ENCODE peak calls at places on chromosomes 4 and X, in nine cellular contexts. B is tibial artery, U is fibroblast of the aortic adventitia, V is NT2/D1, K is astrocyte of the spinal cord, R is amniotic epithelial cell, G is AG09309, Z is osteocyte, X is T47D. Y is an unnamed sample.

GRCh38 chr4:3366893-3367775 is 74.3 kb downstream of the RGS12 start:
- DNase-seq in Z (no peak), K (no peak), B (no peak), V (no peak), G (no peak), R (no peak), U (no peak), X (no peak), Y (no peak)

GRCh38 chrX:71612256-71612655 is 6.1 kb downstream of the CXCR3 start:
- DNase-seq in G (no peak), X (no peak), V (no peak), B (no peak), R (no peak), K (no peak), Z (no peak), U (no peak), Y (no peak)

GRCh38 chr4:101655005-101655404 is 135.5 kb upstream of the BANK1 start:
- DNase-seq in V (no peak), G (no peak), B (no peak), K (no peak), R (no peak), Z (no peak), X (no peak), U (no peak), Y (no peak)

GRCh38 chr4:19883841-19884240 is 367.9 kb upstream of the SLIT2 start:
- DNase-seq in G (peak; percentile 3), Z (no peak), X (no peak), V (no peak), R (peak; percentile 46), B (no peak), U (peak; percentile 14), K (no peak), Y (no peak)

GRCh38 chr4:2069161-2069971 is 10.2 kb downstream of the NAT8L start:
- DNase-seq in G (no peak), B (peak; percentile 56), V (no peak), X (no peak), U (no peak), K (no peak), Z (no peak), R (no peak), Y (no peak)

GRCh38 chr4:153152453-153153338 is 51.5 kb upstream of the TRIM2 start:
- DNase-seq in V (no peak), K (peak; percentile 43), G (no peak), B (no peak), R (peak; percentile 27), X (peak; percentile 15), Z (no peak), U (peak; percentile 46), Y (no peak)

GRCh38 chrX:1487401-1487800 is 34.7 kb upstream of the ASMTL start:
- DNase-seq in X (no peak), Z (peak; percentile 62), K (no peak), V (no peak), G (no peak), U (no peak), R (no peak), B (no peak), Y (no peak)

GRCh38 chrX:151609222-151609621 is 45.7 kb downstream of the PASD1 start:
- DNase-seq in R (no peak), V (no peak), B (no peak), X (no peak), Z (no peak), K (no peak), G (no peak), U (no peak), Y (no peak)

GRCh38 chrX:121356139-121356849 is 308.9 kb downstream of the GLUD2 start:
- DNase-seq in K (no peak), V (no peak), B (no peak), G (no peak), U (no peak), X (no peak), Z (no peak), R (no peak), Y (no peak)

GRCh38 chrX:19752043-19752442 is 135.4 kb downstream of the SH3KBP1 start:
- DNase-seq in R (no peak), K (no peak), U (no peak), Z (no peak), X (no peak), B (no peak), V (no peak), G (no peak), Y (no peak)

GRCh38 chrX:74434336-74434735 is 13.0 kb downstream of the SLC16A2 start:
- DNase-seq in U (no peak), V (no peak), K (no peak), B (no peak), X (no peak), Z (no peak), G (no peak), R (no peak), Y (no peak)

GRCh38 chr4:152815078-152815477 is 35.3 kb downstream of the ARFIP1 start:
- DNase-seq in Z (no peak), K (no peak), X (no peak), U (peak; percentile 27), B (no peak), V (no peak), R (peak; percentile 89), G (no peak), Y (no peak)

GRCh38 chrX:39261446-39262147 is 460.3 kb downstream of the MID1IP1 start:
- DNase-seq in B (no peak), U (peak; percentile 19), V (peak; percentile 36), K (peak; percentile 24), R (peak; percentile 52), X (no peak), G (no peak), Z (no peak), Y (no peak)

GRCh38 chr4:6032249-6033244 is 14.3 kb upstream of the C4orf50 start:
- DNase-seq in B (no peak), G (no peak), V (no peak), R (no peak), U (peak; percentile 3), X (no peak), Z (no peak), K (no peak), Y (no peak)

GRCh38 chr4:112173593-112174559 is 28.6 kb downstream of the FAM241A start:
- DNase-seq in K (no peak), B (no peak), Z (no peak), V (no peak), G (no peak), U (no peak), X (no peak), R (peak; percentile 55), Y (no peak)

GRCh38 chr4:74794341-74794801 is at the start of gene BTC:
- DNase-seq in V (no peak), B (peak; percentile 74), R (no peak), K (peak; percentile 5), U (peak; percentile 7), G (no peak), Z (peak; percentile 84), X (peak; percentile 53), Y (no peak)

GRCh38 chrX:51855698-51856097 is 37.7 kb upstream of the MAGED1 start:
- DNase-seq in U (no peak), Z (no peak), B (no peak), X (no peak), R (no peak), G (no peak), K (no peak), V (no peak), Y (no peak)

GRCh38 chrX:10133980-10134676 is 22.6 kb upstream of the CLCN4 start:
- DNase-seq in V (no peak), G (no peak), B (no peak), K (no peak), U (no peak), X (no peak), Z (no peak), R (no peak), Y (no peak)

GRCh38 chr4:1003271-1004070 is 8.0 kb upstream of the FGFRL1 start:
- DNase-seq in R (no peak), V (no peak), Z (no peak), G (no peak), B (no peak), K (no peak), U (no peak), X (no peak), Y (no peak)

GRCh38 chr4:47374477-47374876 is 89.0 kb downstream of the COMMD8 start:
- DNase-seq in X (no peak), K (peak; percentile 14), U (no peak), G (peak; percentile 67), B (no peak), Z (no peak), R (peak; percentile 84), V (no peak), Y (no peak)

GRCh38 chrX:57453901-57454300 is 137.9 kb upstream of the ZXDB start:
- DNase-seq in G (no peak), V (peak; percentile 16), Z (no peak), U (peak; percentile 11), X (peak; percentile 4), B (no peak), R (no peak), K (no peak), Y (peak; percentile 2)

GRCh38 chrX:101450052-101450451 is 35.2 kb upstream of the ARMCX4 start:
- DNase-seq in V (no peak), G (no peak), B (no peak), U (no peak), R (no peak), X (no peak), Z (no peak), K (no peak), Y (no peak)

GRCh38 chr4:175646802-175647201 is 165.3 kb downstream of the GPM6A start:
- DNase-seq in K (no peak), B (no peak), G (no peak), X (no peak), U (no peak), V (no peak), Z (no peak), R (no peak), Y (no peak)

GRCh38 chr4:108068422-108068821 is 78.7 kb downstream of the HADH start:
- DNase-seq in X (no peak), G (peak; percentile 25), B (no peak), Z (no peak), U (no peak), K (peak; percentile 21), R (no peak), V (no peak), Y (no peak)

GRCh38 chr4:64781737-64782326 is 372.6 kb upstream of the TECRL start:
- DNase-seq in G (no peak), Z (no peak), X (no peak), R (peak; percentile 26), K (peak; percentile 54), B (no peak), V (no peak), U (peak; percentile 52), Y (no peak)

GRCh38 chr4:183987987-183988392 is 82.9 kb downstream of the STOX2 start:
- DNase-seq in K (peak; percentile 92), X (peak; percentile 21), V (peak; percentile 54), R (peak; percentile 87), G (peak; percentile 47), B (peak; percentile 76), Z (no peak), U (peak; percentile 95), Y (no peak)

GRCh38 chr4:27770895-27771294 is 910.3 kb downstream of the STIM2 start:
- DNase-seq in G (no peak), Z (no peak), V (no peak), U (no peak), X (no peak), K (no peak), B (no peak), R (no peak), Y (no peak)

GRCh38 chr4:147747787-147748454 is 16.0 kb downstream of the ARHGAP10 start:
- DNase-seq in B (no peak), X (no peak), R (no peak), Z (no peak), K (no peak), V (no peak), U (peak; percentile 12), G (no peak), Y (no peak)

GRCh38 chrX:50107470-50107869 is 93.3 kb downstream of the AKAP4 start:
- DNase-seq in R (peak; percentile 81), Z (no peak), U (peak; percentile 39), K (no peak), B (no peak), V (no peak), X (no peak), G (peak; percentile 16), Y (no peak)

GRCh38 chr4:1945492-1945891 is 63.3 kb downstream of the NELFA start:
- DNase-seq in G (no peak), U (no peak), R (no peak), B (no peak), V (peak; percentile 2), Z (no peak), X (no peak), K (no peak), Y (no peak)

Y was measured in GM19239.